ENCODE peak calls at places on chromosome 15, in four cellular contexts. One of them, this sample, is unnamed.

GRCh38 chr15:25679492-25679891 is 183.6 kb downstream of the ATP10A start:
- DNase-seq in coronary artery: peak; percentile 57
- DNase-seq in astrocyte of the spinal cord: no peak
- DNase-seq in transverse colon: no peak
- DNase-seq in this sample: no peak

GRCh38 chr15:62307551-62307950 is 142.5 kb upstream of the C2CD4B start:
- DNase-seq in coronary artery: no peak
- DNase-seq in astrocyte of the spinal cord: peak; percentile 51
- DNase-seq in transverse colon: no peak
- DNase-seq in this sample: peak; percentile 74

GRCh38 chr15:50888054-50888453 is 20.4 kb upstream of the AP4E1 start:
- DNase-seq in coronary artery: no peak
- DNase-seq in astrocyte of the spinal cord: no peak
- DNase-seq in transverse colon: no peak
- DNase-seq in this sample: no peak

GRCh38 chr15:29844290-29844903 is 22.1 kb upstream of the TJP1 start:
- DNase-seq in coronary artery: no peak
- DNase-seq in astrocyte of the spinal cord: peak; percentile 39
- DNase-seq in transverse colon: no peak
- DNase-seq in this sample: no peak

GRCh38 chr15:75696303-75696657 is 16.4 kb downstream of the CSPG4 start:
- DNase-seq in coronary artery: no peak
- DNase-seq in astrocyte of the spinal cord: no peak
- DNase-seq in transverse colon: no peak
- DNase-seq in this sample: no peak

GRCh38 chr15:46956456-46956855 is 760.8 kb upstream of the SEMA6D start:
- DNase-seq in coronary artery: no peak
- DNase-seq in astrocyte of the spinal cord: no peak
- DNase-seq in transverse colon: no peak
- DNase-seq in this sample: no peak

GRCh38 chr15:29887719-29888118 is 65.5 kb upstream of the TJP1 start:
- DNase-seq in coronary artery: no peak
- DNase-seq in astrocyte of the spinal cord: peak; percentile 80
- DNase-seq in transverse colon: no peak
- DNase-seq in this sample: peak; percentile 59

GRCh38 chr15:60464836-60465630 is 13.9 kb downstream of the ICE2 start:
- DNase-seq in coronary artery: no peak
- DNase-seq in astrocyte of the spinal cord: peak; percentile 48
- DNase-seq in transverse colon: no peak
- DNase-seq in this sample: peak; percentile 66

GRCh38 chr15:86021281-86022264 is 58.1 kb upstream of the AGBL1 start:
- DNase-seq in coronary artery: no peak
- DNase-seq in astrocyte of the spinal cord: peak; percentile 9
- DNase-seq in transverse colon: peak; percentile 37
- DNase-seq in this sample: no peak

GRCh38 chr15:40470423-40471104 is at the start of gene CHST14:
- DNase-seq in coronary artery: no peak
- DNase-seq in astrocyte of the spinal cord: peak; percentile 39
- DNase-seq in transverse colon: peak; percentile 64
- DNase-seq in this sample: peak; percentile 53
- TF ChIP-seq CTCF in coronary artery: no peak
- TF ChIP-seq CTCF in astrocyte of the spinal cord: no peak
- TF ChIP-seq CTCF in transverse colon: no peak
- TF ChIP-seq CTCF in this sample: no peak

GRCh38 chr15:92690370-92690769 is 34.8 kb upstream of the FAM174B start:
- DNase-seq in coronary artery: no peak
- DNase-seq in astrocyte of the spinal cord: no peak
- DNase-seq in transverse colon: no peak
- DNase-seq in this sample: no peak

GRCh38 chr15:92696096-92696495 is 40.5 kb upstream of the FAM174B start:
- DNase-seq in coronary artery: no peak
- DNase-seq in astrocyte of the spinal cord: no peak
- DNase-seq in transverse colon: no peak
- DNase-seq in this sample: no peak

DNA sequence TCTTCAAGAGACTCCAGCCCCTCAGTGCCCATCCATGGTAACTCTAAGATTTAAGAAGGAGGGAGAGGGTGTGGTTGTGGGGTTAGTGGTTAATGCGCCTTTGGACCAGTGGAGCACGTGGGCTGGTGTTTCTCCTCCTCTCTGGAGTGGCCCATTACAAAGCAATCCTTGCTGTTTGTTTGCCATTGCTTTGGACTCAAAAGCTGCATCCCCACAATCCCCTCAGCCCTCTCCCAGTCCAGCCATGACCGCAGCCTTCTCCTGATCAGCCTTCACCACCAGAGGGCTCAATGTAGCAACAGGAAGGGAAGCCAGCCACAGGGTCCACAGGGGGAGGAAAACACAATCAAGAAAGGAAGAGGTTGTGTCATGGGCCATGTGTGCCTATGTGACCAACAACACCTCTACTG is 38.4 kb upstream of the FAM174B start:
- DNase-seq in coronary artery: no peak
- DNase-seq in astrocyte of the spinal cord: no peak
- DNase-seq in transverse colon: no peak
- DNase-seq in this sample: peak; percentile 12
- TF ChIP-seq CTCF in coronary artery: no peak
- TF ChIP-seq CTCF in astrocyte of the spinal cord: peak; percentile 58
- TF ChIP-seq CTCF in transverse colon: no peak
- TF ChIP-seq CTCF in this sample: peak; percentile 22

DNA sequence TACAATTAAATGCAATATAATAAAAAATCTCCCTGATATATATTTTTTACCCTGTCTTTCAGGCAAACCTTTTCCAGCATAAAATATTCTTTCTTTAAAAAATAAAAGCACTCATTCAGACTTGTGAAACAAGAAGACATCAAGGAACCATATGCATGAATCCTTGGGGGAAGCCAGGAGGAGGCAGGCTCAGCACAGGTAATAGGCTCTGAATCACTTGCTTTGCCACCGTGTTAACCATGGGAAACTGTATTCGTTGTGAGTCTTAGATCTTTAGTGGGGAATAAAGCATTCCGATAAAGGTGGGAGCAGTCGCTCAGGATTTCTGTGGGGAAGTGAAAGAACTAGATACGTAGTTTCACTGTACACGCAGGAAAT is 42.4 kb downstream of the FBN1 start:
- DNase-seq in coronary artery: no peak
- DNase-seq in astrocyte of the spinal cord: peak; percentile 39
- DNase-seq in transverse colon: no peak
- DNase-seq in this sample: peak; percentile 43
- TF ChIP-seq CTCF in coronary artery: no peak
- TF ChIP-seq CTCF in astrocyte of the spinal cord: no peak
- TF ChIP-seq CTCF in transverse colon: no peak
- TF ChIP-seq CTCF in this sample: peak; percentile 12

GRCh38 chr15:33735637-33736247 is 232.6 kb upstream of the CHRM5 start:
- DNase-seq in coronary artery: no peak
- DNase-seq in astrocyte of the spinal cord: peak; percentile 40
- DNase-seq in transverse colon: peak; percentile 14
- DNase-seq in this sample: peak; percentile 65
- TF ChIP-seq CTCF in coronary artery: no peak
- TF ChIP-seq CTCF in astrocyte of the spinal cord: peak; percentile 67
- TF ChIP-seq CTCF in transverse colon: peak; percentile 44
- TF ChIP-seq CTCF in this sample: peak; percentile 66

GRCh38 chr15:41561104-41561776 is 2.2 kb downstream of the TYRO3 start:
- DNase-seq in coronary artery: no peak
- DNase-seq in astrocyte of the spinal cord: no peak
- DNase-seq in transverse colon: no peak
- DNase-seq in this sample: no peak
- TF ChIP-seq CTCF in coronary artery: no peak
- TF ChIP-seq CTCF in astrocyte of the spinal cord: no peak
- TF ChIP-seq CTCF in transverse colon: no peak
- TF ChIP-seq CTCF in this sample: no peak

GRCh38 chr15:40443846-40444245 is 3.1 kb downstream of the BAHD1 start:
- DNase-seq in coronary artery: no peak
- DNase-seq in astrocyte of the spinal cord: no peak
- DNase-seq in transverse colon: no peak
- DNase-seq in this sample: no peak

GRCh38 chr15:40440300-40441011 is at the start of gene BAHD1:
- DNase-seq in coronary artery: peak; percentile 97
- DNase-seq in astrocyte of the spinal cord: peak; percentile 95
- DNase-seq in transverse colon: peak; percentile 98
- DNase-seq in this sample: peak; percentile 96

GRCh38 chr15:40441012-40441735 is 421 bp downstream of the BAHD1 start:
- DNase-seq in coronary artery: no peak
- DNase-seq in astrocyte of the spinal cord: no peak
- DNase-seq in transverse colon: no peak
- DNase-seq in this sample: no peak

GRCh38 chr15:40443255-40443654 is 2.5 kb downstream of the BAHD1 start:
- DNase-seq in coronary artery: no peak
- DNase-seq in astrocyte of the spinal cord: no peak
- DNase-seq in transverse colon: no peak
- DNase-seq in this sample: no peak

DNA sequence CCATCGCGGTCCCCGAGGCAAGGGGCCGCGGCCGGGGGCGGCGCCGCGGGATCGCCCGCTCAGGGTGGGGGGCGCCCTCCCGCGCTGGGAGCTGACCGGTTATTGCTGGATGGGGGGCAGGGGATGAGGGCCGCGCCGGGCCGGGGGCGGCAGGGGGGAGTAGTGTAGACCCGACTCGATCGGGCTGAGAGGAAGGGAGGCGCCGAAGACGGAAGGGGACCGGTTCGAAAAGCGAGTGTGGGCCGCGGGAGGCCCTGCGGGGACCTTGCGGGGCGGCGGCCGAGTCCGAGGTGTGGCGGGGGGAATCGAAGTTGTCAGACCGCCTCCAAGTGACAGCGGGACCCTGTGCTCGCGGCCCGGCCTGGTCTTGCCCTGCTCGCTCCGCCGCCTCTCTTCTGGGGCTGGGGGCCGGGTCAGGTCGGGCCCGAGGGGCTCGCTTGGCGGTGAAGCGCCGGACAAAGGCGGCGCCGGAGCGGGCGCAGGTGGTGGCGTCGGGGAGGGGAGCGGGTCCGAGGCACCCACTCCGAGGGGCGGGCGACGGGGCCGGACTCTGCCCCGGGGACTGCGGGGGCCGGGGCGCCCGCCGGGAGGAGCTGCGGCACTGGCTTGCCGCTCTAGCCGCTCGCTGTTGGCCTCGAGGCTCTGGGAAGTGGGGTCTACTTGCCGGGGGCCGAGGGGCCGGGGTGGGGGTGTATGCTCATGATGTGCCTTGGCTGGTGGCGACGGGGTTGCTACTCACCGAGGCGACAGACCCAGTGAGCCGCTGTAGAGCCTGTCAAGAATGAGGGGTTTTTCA is 1.2 kb downstream of the BAHD1 start:
- DNase-seq in coronary artery: no peak
- DNase-seq in astrocyte of the spinal cord: no peak
- DNase-seq in transverse colon: peak; percentile 30
- DNase-seq in this sample: no peak
- TF ChIP-seq CTCF in coronary artery: no peak
- TF ChIP-seq CTCF in astrocyte of the spinal cord: no peak
- TF ChIP-seq CTCF in transverse colon: no peak
- TF ChIP-seq CTCF in this sample: no peak

GRCh38 chr15:95895510-95895909 is 435.0 kb upstream of the NR2F2 start:
- DNase-seq in coronary artery: no peak
- DNase-seq in astrocyte of the spinal cord: no peak
- DNase-seq in transverse colon: no peak
- DNase-seq in this sample: no peak

GRCh38 chr15:95902606-95903005 is 427.9 kb upstream of the NR2F2 start:
- DNase-seq in coronary artery: no peak
- DNase-seq in astrocyte of the spinal cord: no peak
- DNase-seq in transverse colon: no peak
- DNase-seq in this sample: no peak

GRCh38 chr15:95894407-95894956 is 436.0 kb upstream of the NR2F2 start:
- DNase-seq in coronary artery: no peak
- DNase-seq in astrocyte of the spinal cord: no peak
- DNase-seq in transverse colon: no peak
- DNase-seq in this sample: peak; percentile 27

GRCh38 chr15:95898746-95899145 is 431.8 kb upstream of the NR2F2 start:
- DNase-seq in coronary artery: no peak
- DNase-seq in astrocyte of the spinal cord: no peak
- DNase-seq in transverse colon: no peak
- DNase-seq in this sample: no peak

GRCh38 chr15:95897651-95898050 is 432.8 kb upstream of the NR2F2 start:
- DNase-seq in coronary artery: no peak
- DNase-seq in astrocyte of the spinal cord: no peak
- DNase-seq in transverse colon: no peak
- DNase-seq in this sample: no peak
- TF ChIP-seq CTCF in coronary artery: no peak
- TF ChIP-seq CTCF in astrocyte of the spinal cord: no peak
- TF ChIP-seq CTCF in transverse colon: no peak
- TF ChIP-seq CTCF in this sample: no peak